ENCODE peak calls at places on chromosomes 3 and 15, in seven cellular contexts. C is amygdala; O is naive thymus-derived CD8-positive, alpha-beta T cell; Q is astrocyte; N is cardiac muscle cell; P is lung; W is mammary epithelial cell. B is an unnamed sample.
A peak's percentile ranks its signal among the peaks of the same experiment; 100 is the strongest.

GRCh38 chr3:15576475-15576874 is 24.9 kb downstream of the HACL1 start:
- DNase-seq in Q (no peak), O (no peak), C (no peak), W (no peak), N (no peak), P (no peak), B (no peak)

GRCh38 chr3:150605998-150606641 is 3.0 kb downstream of the SELENOT start:
- DNase-seq in O (no peak), W (no peak), P (no peak), C (no peak), Q (no peak), N (no peak), B (no peak)

GRCh38 chr3:40109641-40110490 is 199.6 kb upstream of the EIF1B start:
- DNase-seq in Q (no peak), C (no peak), W (peak; percentile 20), O (no peak), N (peak; percentile 14), P (no peak), B (no peak)

GRCh38 chr15:40233727-40234577 is 4.9 kb upstream of the PAK6 start:
- DNase-seq in N (no peak), Q (no peak), P (no peak), O (no peak), W (peak; percentile 89), C (no peak), B (no peak)

GRCh38 chr15:96474274-96474673 is 143.8 kb downstream of the NR2F2 start:
- DNase-seq in Q (no peak), C (no peak), O (no peak), P (no peak), W (no peak), N (no peak), B (no peak)

GRCh38 chr3:191353022-191353777 is 22.9 kb upstream of the UTS2B start:
- DNase-seq in O (no peak), W (no peak), C (no peak), Q (no peak), N (no peak), P (no peak), B (no peak)

GRCh38 chr15:86555939-86556725 is 476.5 kb downstream of the AGBL1 start:
- DNase-seq in Q (peak; percentile 23), W (peak; percentile 31), C (no peak), O (no peak), P (no peak), N (no peak), B (no peak)

GRCh38 chr3:121916189-121916588 is 22.0 kb downstream of the SLC15A2 start:
- DNase-seq in W (no peak), P (no peak), C (no peak), N (no peak), Q (no peak), O (no peak), B (no peak)

B was measured in B cell.